ENCODE peak calls at places on chromosomes 16 and 17, in four cellular contexts. I is HepG2, O is K562, Y is GM12878. R is an unnamed sample. For H3K36me3, the result is how much of the 10 kb centered on the place peaks cover.

GRCh38 chr17:27495460-27495859 is 39.2 kb downstream of the KSR1 start:
- DNase-seq in Y (no peak), O (no peak), I (no peak), R (no peak)

GRCh38 chr17:40179923-40180659 is 2.8 kb downstream of the RAPGEFL1 start:
- DNase-seq in I (no peak), Y (no peak), O (no peak), R (no peak)

GRCh38 chr17:3641014-3641413 is 4.5 kb downstream of the CTNS start:
- DNase-seq in I (no peak), O (no peak), Y (no peak), R (peak)

GRCh38 chr17:57499648-57500049 is 243.3 kb downstream of the MSI2 start:
- DNase-seq in Y (no peak), I (peak), O (peak), R (no peak)

GRCh38 chr16:69105501-69106361 is at the start of gene HAS3:
- DNase-seq in Y (no peak), O (peak), I (peak), R (peak)

GRCh38 chr17:43125967-43126910 is 1.1 kb upstream of the BRCA1 start:
- DNase-seq in O (peak), I (peak), Y (no peak), R (peak)

GRCh38 chr16:56350491-56351405 is 74.6 kb downstream of the AMFR start:
- DNase-seq in O (no peak), Y (no peak), I (no peak), R (no peak)

GRCh38 chr17:66580601-66581385 is 254.1 kb upstream of the CACNG5 start:
- DNase-seq in I (no peak), Y (no peak), O (peak), R (no peak)

GRCh38 chr17:16255481-16255901 is 38.5 kb downstream of the PIGL start:
- DNase-seq in O (no peak), Y (no peak), I (peak), R (peak)

GRCh38 chr17:9002610-9003354 is 18.5 kb upstream of the NTN1 start:
- DNase-seq in Y (no peak), I (no peak), O (no peak), R (peak)

GRCh38 chr17:66855204-66855603 is 20.3 kb downstream of the CACNG5 start:
- DNase-seq in I (no peak), O (peak), Y (no peak), R (peak)

GRCh38 chr17:70332356-70332755 is 163.0 kb downstream of the KCNJ2 start:
- DNase-seq in O (no peak), I (no peak), Y (no peak), R (no peak)

GRCh38 chr17:48843172-48843900 is 12.5 kb downstream of the CALCOCO2 start:
- DNase-seq in O (no peak), I (no peak), Y (no peak), R (no peak)

GRCh38 chr17:42361781-42362186 is 26.5 kb downstream of the STAT3 start:
- DNase-seq in O (no peak), Y (no peak), I (peak), R (no peak)

GRCh38 chr17:79005063-79005861 is 4.3 kb downstream of the CANT1 start:
- DNase-seq in I (no peak), Y (no peak), O (no peak), R (no peak)

GRCh38 chr17:79311373-79311772 is 236.7 kb downstream of the ENGASE start:
- DNase-seq in O (no peak), Y (no peak), I (no peak), R (no peak)

GRCh38 chr16:69386596-69386995 is 789 bp upstream of the TERF2 start:
- DNase-seq in I (no peak), Y (no peak), O (no peak), R (no peak)

GRCh38 chr17:74527081-74527480 is 4.2 kb downstream of the CD300LB start:
- DNase-seq in O (no peak), I (no peak), Y (no peak), R (no peak)

GRCh38 chr17:32161506-32162365 is 19.4 kb downstream of the RHOT1 start:
- DNase-seq in O (no peak), I (no peak), Y (no peak), R (no peak)

DNA sequence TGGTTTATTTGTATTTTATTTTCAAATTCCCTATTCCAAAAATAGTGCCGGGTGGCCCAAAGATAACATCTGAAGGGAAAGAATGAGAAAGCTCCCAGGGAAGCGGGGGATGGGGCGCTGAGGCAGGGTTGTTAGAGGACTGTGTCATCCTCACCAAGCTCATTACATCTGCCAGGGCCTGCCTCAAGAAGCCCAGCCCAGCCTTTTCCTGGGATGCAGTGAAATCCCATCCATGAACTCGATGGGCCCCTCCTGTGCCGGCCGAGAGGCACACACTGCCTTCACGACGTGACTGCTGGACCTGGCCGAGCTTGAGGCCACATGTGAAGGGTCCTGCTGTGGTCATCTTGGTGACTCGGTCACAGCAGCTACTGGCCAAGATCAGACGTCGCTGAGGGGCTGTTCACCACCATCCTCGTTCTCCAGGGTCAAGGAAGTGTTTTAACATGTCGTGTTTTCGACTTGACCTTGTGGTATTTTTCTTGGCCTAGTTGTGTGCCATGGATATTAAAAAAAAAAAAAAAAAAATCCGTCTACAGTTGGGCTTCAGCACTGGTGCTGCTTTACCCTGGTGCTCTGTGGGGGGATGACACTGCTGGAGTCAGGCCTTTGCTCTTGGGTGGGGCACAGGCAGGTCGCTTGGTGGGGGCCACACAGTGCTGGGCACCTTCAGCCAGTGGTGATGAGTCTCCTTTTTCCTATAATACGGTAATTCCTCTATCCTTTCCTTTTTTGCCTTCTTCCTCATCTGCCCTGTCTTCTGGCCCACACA is 4.9 kb downstream of the TIMM22 start:
- DNase-seq in O (peak), I (no peak), Y (no peak), R (no peak)
- TF ChIP-seq REST in O (no peak), I (no peak), Y (no peak), R (no peak)

GRCh38 chr16:66522816-66523590 is 26.9 kb downstream of the TK2 start:
- DNase-seq in Y (no peak), O (no peak), I (no peak), R (no peak)

GRCh38 chr16:66524601-66525164 is 25.2 kb downstream of the TK2 start:
- DNase-seq in I (no peak), O (peak), Y (peak), R (no peak)

GRCh38 chr16:66528294-66528693 is 21.6 kb downstream of the TK2 start:
- DNase-seq in I (no peak), O (peak), Y (no peak), R (no peak)

GRCh38 chr16:66523861-66524354 is 26.0 kb downstream of the TK2 start:
- DNase-seq in I (no peak), O (no peak), Y (no peak), R (no peak)

DNA sequence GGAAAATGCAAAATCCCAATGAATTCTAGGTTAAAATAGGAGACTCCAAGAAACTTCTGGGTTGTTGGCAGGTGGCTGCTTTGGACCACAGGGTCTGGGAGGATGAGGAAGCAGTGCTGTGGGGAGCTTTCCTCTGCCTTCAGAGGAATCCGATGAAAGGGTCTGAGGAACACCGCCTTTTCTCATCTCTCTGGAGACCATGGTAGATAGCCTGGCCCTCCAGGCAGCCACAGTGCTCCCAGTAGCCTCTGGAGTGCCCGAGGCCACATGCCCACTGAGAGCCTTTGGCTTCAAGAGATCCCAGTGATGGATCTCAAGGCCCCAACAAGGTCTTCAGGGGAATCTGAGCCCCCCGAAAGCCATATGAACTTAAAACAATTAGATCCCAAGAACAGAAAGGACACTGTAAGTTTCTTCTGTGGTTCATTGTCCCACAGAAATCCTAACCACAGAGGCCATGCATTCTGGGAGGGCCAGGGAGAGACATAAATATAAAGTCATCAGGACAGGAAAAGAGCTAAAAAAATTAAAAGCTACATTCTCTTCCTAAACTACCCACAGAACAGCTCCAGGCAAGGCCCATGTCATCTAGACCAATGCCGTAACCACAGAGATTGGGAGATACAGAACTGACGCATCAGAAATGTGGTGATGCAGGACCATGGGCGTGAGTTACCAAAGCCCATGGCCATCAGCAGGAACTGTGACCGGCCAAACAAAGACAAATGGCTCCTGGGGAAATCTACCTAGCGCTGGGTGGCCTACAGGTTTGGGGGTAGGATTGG is 24.3 kb downstream of the TK2 start:
- DNase-seq in O (no peak), Y (no peak), I (no peak), R (no peak)
- H3K36me3 ChIP-seq in O (under half), Y (under half), I (under half), R (under half)

GRCh38 chr16:66135376-66135775 is 231.1 kb upstream of the CDH5 start:
- DNase-seq in I (no peak), O (no peak), Y (no peak), R (no peak)
- TF ChIP-seq JUNB in I (no peak), O (no peak), Y (no peak), R (no peak)

DNA sequence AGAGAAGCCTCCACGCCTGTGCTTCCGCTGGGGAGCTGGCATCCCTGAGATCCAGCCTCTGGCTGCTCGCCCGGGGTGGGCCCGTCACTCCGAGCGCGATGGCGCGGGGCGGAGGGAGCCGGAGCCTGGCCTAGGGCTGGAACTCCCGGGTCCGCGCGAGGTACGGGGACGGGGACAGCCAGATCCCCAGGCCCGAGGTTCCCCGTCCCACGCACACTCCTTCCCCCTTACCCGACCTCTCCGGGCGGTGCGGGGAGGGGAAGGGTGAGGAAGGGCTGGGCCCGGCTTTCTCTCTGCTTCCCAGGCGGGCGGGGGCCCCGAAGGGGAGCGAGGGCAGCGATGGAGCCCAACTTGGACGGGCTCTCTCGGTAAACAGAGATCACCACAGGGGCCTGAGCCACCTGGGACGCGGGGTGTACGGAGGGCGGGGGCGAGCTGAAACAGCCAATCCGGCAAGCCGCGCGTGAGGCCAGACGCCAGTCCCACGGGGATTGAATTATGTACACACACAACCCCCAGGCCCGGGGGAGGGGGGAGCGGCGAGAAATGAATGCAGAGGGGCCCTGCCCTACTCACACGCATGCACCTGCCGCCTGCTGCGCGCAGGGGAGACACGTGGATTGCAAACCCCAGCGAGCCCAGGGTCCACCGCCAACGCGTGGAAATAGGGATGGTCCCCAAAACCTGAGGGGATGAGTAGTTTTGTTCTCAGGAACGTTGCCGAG is at the start of gene SLC16A11:
- DNase-seq in Y (no peak), O (no peak), I (no peak), R (peak)
- TF ChIP-seq REST in Y (no peak), O (no peak), I (no peak), R (no peak)

GRCh38 chr17:4679652-4680051 is 24.3 kb downstream of the PELP1 start:
- DNase-seq in Y (no peak), I (no peak), O (no peak), R (no peak)
- H3K36me3 ChIP-seq in Y (under half), I (under half), O (half or more), R (under half)

R was measured in GM23338.